ENCODE peak calls at places on chromosome 10, in seven cellular contexts. I is fibroblast of pulmonary artery, C is cardiac muscle cell, W is fibroblast of mammary gland, H is RWPE1, Z is endodermal cell, M is sigmoid colon. E is an unnamed sample.

GRCh38 chr10:46028584-46029570 is 1.5 kb downstream of the NCOA4 start:
- DNase-seq in I (peak), C (peak), W (peak), H (peak), Z (no peak), M (no peak), E (peak)

GRCh38 chr10:104329754-104330153 is 8.5 kb downstream of the ITPRIP start:
- DNase-seq in I (peak), C (no peak), W (peak), H (no peak), Z (peak), M (peak), E (peak)

GRCh38 chr10:10605551-10606081 is 412.1 kb upstream of the CELF2 start:
- DNase-seq in I (peak), C (no peak), W (peak), H (peak), Z (no peak), M (peak), E (peak)

GRCh38 chr10:106557053-106557452 is 607.5 kb downstream of the SORCS1 start:
- DNase-seq in I (peak), C (no peak), W (peak), H (no peak), Z (no peak), M (no peak), E (peak)

GRCh38 chr10:1116696-1117254 is 60.6 kb downstream of the WDR37 start:
- DNase-seq in I (no peak), C (no peak), W (no peak), H (no peak), Z (peak), M (no peak), E (no peak)

GRCh38 chr10:55500931-55501559 is 700.0 kb upstream of the PCDH15 start:
- DNase-seq in I (peak), C (peak), W (peak), H (peak), Z (peak), M (no peak), E (peak)

GRCh38 chr10:5927306-5927705 is 37.3 kb downstream of the FBH1 start:
- DNase-seq in I (peak), C (no peak), W (peak), H (no peak), Z (no peak), M (no peak), E (peak)

GRCh38 chr10:89281606-89282395 is 20.0 kb upstream of the IFIT2 start:
- DNase-seq in I (no peak), C (no peak), W (peak), H (no peak), Z (no peak), M (no peak), E (peak)

GRCh38 chr10:132539431-132539839 is 1.8 kb downstream of the INPP5A start:
- DNase-seq in I (no peak), C (no peak), W (no peak), H (no peak), Z (no peak), M (peak), E (no peak)

GRCh38 chr10:122348512-122348911 is 26.0 kb upstream of the PLEKHA1 start:
- DNase-seq in I (no peak), C (no peak), W (peak), H (no peak), Z (no peak), M (no peak), E (no peak)

GRCh38 chr10:72122221-72122620 is 33.9 kb upstream of the SPOCK2 start:
- DNase-seq in I (no peak), C (no peak), W (no peak), H (no peak), Z (no peak), M (no peak), E (no peak)

GRCh38 chr10:95661818-95662217 is 5.3 kb upstream of the ALDH18A1 start:
- DNase-seq in I (no peak), C (no peak), W (no peak), H (no peak), Z (no peak), M (no peak), E (no peak)

GRCh38 chr10:122490268-122490667 is 28.9 kb downstream of the HTRA1 start:
- DNase-seq in I (peak), C (no peak), W (peak), H (no peak), Z (no peak), M (no peak), E (peak)

GRCh38 chr10:14032406-14032998 is 298.2 kb downstream of the FRMD4A start:
- DNase-seq in I (peak), C (peak), W (peak), H (no peak), Z (peak), M (no peak), E (no peak)

GRCh38 chr10:21496285-21497176 is 29.0 kb downstream of the SKIDA1 start:
- DNase-seq in I (peak), C (peak), W (peak), H (peak), Z (peak), M (peak), E (peak)

GRCh38 chr10:29689001-29689400 is 54.2 kb upstream of the SVIL start:
- DNase-seq in I (peak), C (no peak), W (peak), H (peak), Z (no peak), M (no peak), E (peak)

GRCh38 chr10:28273343-28273742 is 29.5 kb downstream of the MPP7 start:
- DNase-seq in I (no peak), C (no peak), W (no peak), H (no peak), Z (no peak), M (no peak), E (no peak)

GRCh38 chr10:15379043-15379442 is 8.0 kb upstream of the FAM171A1 start:
- DNase-seq in I (no peak), C (no peak), W (no peak), H (no peak), Z (peak), M (no peak), E (no peak)

GRCh38 chr10:56370217-56371113 is 9.4 kb upstream of the ZWINT start:
- DNase-seq in I (peak), C (no peak), W (peak), H (no peak), Z (peak), M (no peak), E (no peak)

GRCh38 chr10:81348003-81348402 is 527.0 kb upstream of the NRG3 start:
- DNase-seq in I (no peak), C (no peak), W (no peak), H (no peak), Z (no peak), M (no peak), E (no peak)

GRCh38 chr10:69362471-69362954 is 54.2 kb downstream of the TACR2 start:
- DNase-seq in I (peak), C (no peak), W (peak), H (peak), Z (no peak), M (no peak), E (peak)

GRCh38 chr10:79929409-79929904 is 19.4 kb downstream of the SFTPD start:
- DNase-seq in I (peak), C (peak), W (peak), H (peak), Z (peak), M (peak), E (peak)

GRCh38 chr10:46556515-46557318 is at the start of gene GPRIN2:
- DNase-seq in I (no peak), C (peak), W (no peak), H (peak), Z (peak), M (peak), E (no peak)

GRCh38 chr10:18683427-18683826 is 24.2 kb downstream of the ARL5B start:
- DNase-seq in I (peak), C (no peak), W (peak), H (peak), Z (no peak), M (no peak), E (peak)

GRCh38 chr10:13765641-13766341 is 179.0 kb downstream of the PRPF18 start:
- DNase-seq in I (no peak), C (no peak), W (no peak), H (no peak), Z (no peak), M (no peak), E (no peak)

GRCh38 chr10:84188815-84189214 is 5.5 kb upstream of the CDHR1 start:
- DNase-seq in I (no peak), C (no peak), W (no peak), H (no peak), Z (no peak), M (no peak), E (no peak)

GRCh38 chr10:109067051-109067450 is 856.3 kb downstream of the XPNPEP1 start:
- DNase-seq in I (no peak), C (no peak), W (no peak), H (no peak), Z (no peak), M (no peak), E (no peak)

GRCh38 chr10:62433181-62433692 is 59.1 kb downstream of the ZNF365 start:
- DNase-seq in I (peak), C (no peak), W (peak), H (peak), Z (no peak), M (peak), E (peak)

GRCh38 chr10:88841316-88842111 is 10.1 kb downstream of the ANKRD22 start:
- DNase-seq in I (no peak), C (no peak), W (no peak), H (no peak), Z (no peak), M (no peak), E (no peak)

GRCh38 chr10:29734980-29735627 is 100.3 kb upstream of the SVIL start:
- DNase-seq in I (peak), C (peak), W (no peak), H (peak), Z (peak), M (peak), E (no peak)

GRCh38 chr10:130072247-130072646 is 38.4 kb downstream of the C10orf143 start:
- DNase-seq in I (no peak), C (no peak), W (no peak), H (no peak), Z (no peak), M (no peak), E (no peak)

GRCh38 chr10:5691786-5692185 is 7.1 kb downstream of the TASOR2 start:
- DNase-seq in I (no peak), C (no peak), W (no peak), H (no peak), Z (no peak), M (no peak), E (no peak)

GRCh38 chr10:118582511-118582910 is 12.9 kb downstream of the PRLHR start:
- DNase-seq in I (no peak), C (no peak), W (no peak), H (no peak), Z (no peak), M (no peak), E (no peak)

GRCh38 chr10:5971886-5972285 is 5.5 kb downstream of the IL15RA start:
- DNase-seq in I (peak), C (no peak), W (peak), H (no peak), Z (no peak), M (peak), E (peak)

GRCh38 chr10:116665541-116666125 is 44.9 kb downstream of the PNLIPRP2 start:
- DNase-seq in I (peak), C (peak), W (peak), H (no peak), Z (no peak), M (peak), E (peak)

GRCh38 chr10:44902838-44903545 is 8.1 kb upstream of the TMEM72 start:
- DNase-seq in I (no peak), C (no peak), W (no peak), H (no peak), Z (no peak), M (no peak), E (no peak)

GRCh38 chr10:42380926-42381547 is 257.3 kb downstream of the ZNF33B start:
- DNase-seq in I (no peak), C (no peak), W (no peak), H (no peak), Z (no peak), M (no peak), E (no peak)
- TF ChIP-seq CTCF in I (no peak), C (no peak), W (no peak), H (no peak), Z (no peak), M (no peak), E (no peak)

DNA sequence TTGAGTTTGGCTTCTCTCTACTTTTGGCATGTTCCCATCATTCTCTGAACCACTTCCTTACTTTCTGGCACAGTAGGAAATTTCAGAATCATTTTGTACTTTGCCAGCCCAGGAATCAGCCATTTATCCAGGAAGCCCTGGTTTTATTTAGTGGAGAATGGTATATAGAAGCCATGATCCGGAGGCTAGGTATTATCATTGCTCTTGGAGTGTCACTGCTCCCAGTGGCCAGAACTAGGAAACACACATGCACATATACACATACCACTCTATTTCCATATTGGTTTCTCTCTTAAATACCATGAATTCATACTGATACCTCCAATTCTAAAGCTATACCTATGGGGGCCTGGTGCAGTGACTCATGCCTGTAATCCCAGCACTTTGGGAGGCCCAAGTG is 36.3 kb downstream of the SUFU start:
- DNase-seq in I (peak), C (no peak), W (peak), H (peak), Z (no peak), M (no peak), E (peak)
- TF ChIP-seq CTCF in I (peak), C (peak), W (peak), H (no peak), Z (peak), M (peak), E (peak)

GRCh38 chr10:60140681-60141632 is 234.6 kb upstream of the CCDC6 start:
- DNase-seq in I (peak), C (peak), W (peak), H (no peak), Z (peak), M (peak), E (no peak)
- TF ChIP-seq CTCF in I (no peak), C (no peak), W (no peak), H (no peak), Z (peak), M (no peak), E (no peak)

DNA sequence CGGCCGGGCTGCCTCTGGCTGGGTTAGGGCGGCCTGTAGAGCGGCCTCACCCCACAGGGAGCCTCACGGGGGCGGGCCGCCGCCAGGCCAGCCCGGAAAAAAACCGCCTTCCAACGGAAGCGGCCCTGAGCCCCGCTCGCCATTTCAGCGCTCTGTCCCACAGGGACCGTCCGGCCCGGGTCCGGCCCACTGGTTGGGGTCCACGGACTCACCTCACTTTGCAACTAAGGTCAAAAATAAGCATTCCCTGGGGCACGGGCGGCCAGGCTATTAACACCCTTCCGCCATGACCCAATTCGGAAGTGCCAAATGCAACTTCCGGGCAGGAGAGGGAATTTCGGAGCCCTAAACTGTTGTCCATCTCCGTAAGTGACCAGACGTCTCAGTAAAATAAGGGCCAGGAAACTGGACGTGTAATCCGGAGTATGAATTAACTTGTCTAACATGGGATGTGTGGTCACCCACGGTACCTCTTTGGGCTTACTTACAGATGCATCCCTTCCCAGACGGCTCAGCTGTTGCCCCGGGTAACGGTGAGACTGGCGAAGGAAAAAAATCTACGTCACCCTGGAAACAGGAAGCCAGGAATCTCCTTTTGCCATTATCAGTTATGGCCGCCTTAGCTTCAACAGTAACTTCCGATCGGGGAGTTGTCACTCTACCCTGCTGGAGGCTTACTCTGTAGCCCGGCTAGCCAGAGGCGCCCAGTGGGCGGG is at the start of gene BBIP1:
- DNase-seq in I (peak), C (no peak), W (peak), H (peak), Z (no peak), M (no peak), E (peak)
- TF ChIP-seq CTCF in I (no peak), C (no peak), W (no peak), H (peak), Z (no peak), M (no peak), E (no peak)

GRCh38 chr10:125629758-125630376 is 53.1 kb downstream of the TEX36 start:
- DNase-seq in I (peak), C (peak), W (peak), H (peak), Z (no peak), M (no peak), E (peak)
- TF ChIP-seq CTCF in I (peak), C (peak), W (peak), H (peak), Z (peak), M (no peak), E (peak)

GRCh38 chr10:114550756-114551290 is 107.3 kb downstream of the ABLIM1 start:
- DNase-seq in I (peak), C (peak), W (peak), H (no peak), Z (no peak), M (no peak), E (peak)
- TF ChIP-seq CTCF in I (peak), C (peak), W (peak), H (peak), Z (peak), M (peak), E (peak)

DNA sequence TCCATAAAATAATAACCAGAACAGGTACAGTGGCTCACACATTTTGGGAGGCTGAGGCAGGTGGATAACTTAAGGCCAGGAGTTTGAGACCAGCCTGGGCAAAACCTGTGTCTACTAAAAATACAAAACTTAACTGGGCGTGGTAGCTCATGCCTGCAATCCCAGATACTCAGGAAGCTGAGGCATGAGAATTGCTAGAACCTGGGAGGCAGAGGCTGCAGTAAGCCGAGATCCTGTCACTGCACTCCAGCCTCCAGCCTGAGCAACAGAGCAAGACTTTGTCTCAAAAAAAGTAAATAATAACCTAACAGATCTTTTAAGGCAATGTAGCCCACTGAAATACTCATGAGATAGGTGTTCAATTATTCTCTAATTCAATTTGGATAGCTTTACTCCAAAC is 107.1 kb upstream of the ASAH2 start:
- DNase-seq in I (no peak), C (no peak), W (no peak), H (no peak), Z (no peak), M (no peak), E (no peak)
- TF ChIP-seq CTCF in I (no peak), C (no peak), W (no peak), H (no peak), Z (no peak), M (no peak), E (no peak)

GRCh38 chr10:3781458-3782098 is 3.4 kb downstream of the KLF6 start:
- DNase-seq in I (peak), C (no peak), W (peak), H (no peak), Z (peak), M (peak), E (peak)
- TF ChIP-seq CTCF in I (peak), C (peak), W (peak), H (peak), Z (peak), M (peak), E (peak)

E was measured in AG10803.